ENCODE peak calls at places on chromosomes 4 and X, in nine cellular contexts. One of them, this sample, is unnamed.

GRCh38 chr4:77538574-77539157 is 67.0 kb upstream of the CXCL13 start:
- DNase-seq in T-cell: no peak
- DNase-seq in cardiac fibroblast: peak
- DNase-seq in Karpas-422: no peak
- DNase-seq in RPMI7951: peak
- DNase-seq in activated CD8-positive, alpha-beta T cell treated with anti-CD3 and anti-CD28 coated beads for 36 hours: peak
- DNase-seq in HTR-8/SVneo: no peak
- DNase-seq in EL: peak
- DNase-seq in H7: no peak
- DNase-seq in this sample: no peak

GRCh38 chrX:63784902-63785692 is at the start of gene ARHGEF9:
- DNase-seq in cardiac fibroblast: peak
- DNase-seq in Karpas-422: no peak
- DNase-seq in H7: peak
- DNase-seq in EL: peak
- DNase-seq in T-cell: no peak
- DNase-seq in activated CD8-positive, alpha-beta T cell treated with anti-CD3 and anti-CD28 coated beads for 36 hours: peak
- DNase-seq in RPMI7951: peak
- DNase-seq in HTR-8/SVneo: no peak
- DNase-seq in this sample: no peak

GRCh38 chrX:115134366-115134765 is 54.8 kb upstream of the RBMXL3 start:
- DNase-seq in T-cell: no peak
- DNase-seq in HTR-8/SVneo: no peak
- DNase-seq in Karpas-422: no peak
- DNase-seq in RPMI7951: no peak
- DNase-seq in EL: no peak
- DNase-seq in cardiac fibroblast: no peak
- DNase-seq in H7: no peak
- DNase-seq in activated CD8-positive, alpha-beta T cell treated with anti-CD3 and anti-CD28 coated beads for 36 hours: no peak
- DNase-seq in this sample: no peak

GRCh38 chr4:118974758-118975157 is 86.1 kb downstream of the SYNPO2 start:
- DNase-seq in H7: no peak
- DNase-seq in HTR-8/SVneo: no peak
- DNase-seq in RPMI7951: no peak
- DNase-seq in activated CD8-positive, alpha-beta T cell treated with anti-CD3 and anti-CD28 coated beads for 36 hours: no peak
- DNase-seq in T-cell: no peak
- DNase-seq in EL: peak
- DNase-seq in Karpas-422: no peak
- DNase-seq in cardiac fibroblast: no peak
- DNase-seq in this sample: no peak

GRCh38 chr4:110216079-110216478 is 17.7 kb upstream of the ELOVL6 start:
- DNase-seq in RPMI7951: no peak
- DNase-seq in activated CD8-positive, alpha-beta T cell treated with anti-CD3 and anti-CD28 coated beads for 36 hours: no peak
- DNase-seq in EL: no peak
- DNase-seq in T-cell: no peak
- DNase-seq in HTR-8/SVneo: no peak
- DNase-seq in Karpas-422: no peak
- DNase-seq in cardiac fibroblast: peak
- DNase-seq in H7: no peak
- DNase-seq in this sample: no peak

GRCh38 chr4:88857588-88857987 is 160.0 kb upstream of the NAP1L5 start:
- DNase-seq in EL: no peak
- DNase-seq in T-cell: no peak
- DNase-seq in HTR-8/SVneo: no peak
- DNase-seq in Karpas-422: no peak
- DNase-seq in cardiac fibroblast: no peak
- DNase-seq in H7: no peak
- DNase-seq in activated CD8-positive, alpha-beta T cell treated with anti-CD3 and anti-CD28 coated beads for 36 hours: no peak
- DNase-seq in RPMI7951: no peak
- DNase-seq in this sample: no peak

GRCh38 chrX:11319689-11320302 is 26.6 kb downstream of the AMELX start:
- DNase-seq in Karpas-422: no peak
- DNase-seq in RPMI7951: no peak
- DNase-seq in HTR-8/SVneo: no peak
- DNase-seq in cardiac fibroblast: no peak
- DNase-seq in activated CD8-positive, alpha-beta T cell treated with anti-CD3 and anti-CD28 coated beads for 36 hours: no peak
- DNase-seq in EL: no peak
- DNase-seq in H7: no peak
- DNase-seq in T-cell: no peak
- DNase-seq in this sample: no peak

GRCh38 chrX:43559643-43560042 is 96.5 kb upstream of the MAOA start:
- DNase-seq in cardiac fibroblast: peak
- DNase-seq in T-cell: peak
- DNase-seq in HTR-8/SVneo: peak
- DNase-seq in activated CD8-positive, alpha-beta T cell treated with anti-CD3 and anti-CD28 coated beads for 36 hours: peak
- DNase-seq in RPMI7951: peak
- DNase-seq in EL: peak
- DNase-seq in H7: peak
- DNase-seq in Karpas-422: peak
- DNase-seq in this sample: peak

GRCh38 chr4:152463562-152463961 is 72.3 kb downstream of the FBXW7 start:
- DNase-seq in cardiac fibroblast: no peak
- DNase-seq in HTR-8/SVneo: no peak
- DNase-seq in Karpas-422: no peak
- DNase-seq in activated CD8-positive, alpha-beta T cell treated with anti-CD3 and anti-CD28 coated beads for 36 hours: no peak
- DNase-seq in RPMI7951: no peak
- DNase-seq in T-cell: no peak
- DNase-seq in EL: no peak
- DNase-seq in H7: no peak
- DNase-seq in this sample: no peak